ENCODE peak calls at places on chromosomes 6 and 20, in seven cellular contexts. G is cardiac muscle cell, W is ovary, T is GM13976, P is IMR-90, Z is MCF 10A, S is left ventricle myocardium inferior. R is an unnamed sample.

GRCh38 chr20:6886065-6886729 is 118.7 kb downstream of the BMP2 start:
- DNase-seq in G (peak), T (no peak), P (no peak), W (no peak), Z (no peak), S (no peak), R (no peak)

GRCh38 chr6:84447651-84448050 is 220.2 kb upstream of the CEP162 start:
- DNase-seq in Z (no peak), P (no peak), W (no peak), T (no peak), S (no peak), G (no peak), R (no peak)

GRCh38 chr20:31516166-31516565 is 1.9 kb downstream of the HM13 start:
- DNase-seq in Z (no peak), W (no peak), S (no peak), G (no peak), P (no peak), T (no peak), R (no peak)

GRCh38 chr6:138572885-138573284 is 73.6 kb upstream of the NHSL1 start:
- DNase-seq in S (no peak), T (no peak), W (no peak), P (no peak), G (no peak), Z (no peak), R (no peak)

GRCh38 chr6:144873653-144874378 is 588.7 kb downstream of the UTRN start:
- DNase-seq in P (no peak), T (no peak), S (no peak), Z (no peak), G (no peak), W (no peak), R (no peak)

GRCh38 chr6:19714415-19715165 is 122.6 kb upstream of the ID4 start:
- DNase-seq in G (no peak), P (no peak), Z (no peak), S (no peak), W (no peak), T (no peak), R (no peak)

GRCh38 chr6:3751019-3751729 is at the start of gene PXDC1:
- DNase-seq in T (peak), Z (no peak), G (peak), S (no peak), P (no peak), W (no peak), R (no peak)

GRCh38 chr6:108176281-108177089 is 10.7 kb downstream of the NR2E1 start:
- DNase-seq in Z (no peak), G (no peak), P (no peak), S (no peak), W (no peak), T (no peak), R (no peak)

GRCh38 chr20:18055261-18055660 is 2.5 kb downstream of the OVOL2 start:
- DNase-seq in S (no peak), P (no peak), Z (no peak), W (no peak), T (no peak), G (no peak), R (no peak)

GRCh38 chr20:25275813-25276532 is 28.1 kb downstream of the PYGB start:
- DNase-seq in W (peak), T (no peak), Z (no peak), G (no peak), S (peak), P (no peak), R (peak)

GRCh38 chr6:49541936-49542335 is 8.5 kb upstream of the C6orf141 start:
- DNase-seq in W (no peak), T (no peak), S (no peak), G (no peak), P (no peak), Z (peak), R (no peak)

GRCh38 chr6:6524951-6525350 is 63.6 kb upstream of the LY86 start:
- DNase-seq in P (no peak), W (no peak), S (no peak), Z (no peak), G (no peak), T (no peak), R (no peak)

GRCh38 chr20:44728835-44729342 is 13.7 kb downstream of the CCN5 start:
- DNase-seq in Z (peak), P (peak), S (peak), G (no peak), W (peak), T (no peak), R (peak)

GRCh38 chr6:104428201-104428600 is 431.5 kb downstream of the HACE1 start:
- DNase-seq in S (no peak), W (no peak), P (no peak), Z (no peak), G (no peak), T (no peak), R (no peak)
- TF ChIP-seq CTCF in S (no peak), W (no peak), P (no peak), Z (no peak), G (no peak), T (no peak), R (no peak)

GRCh38 chr6:90302320-90302719 is 5.7 kb upstream of the BACH2 start:
- DNase-seq in T (no peak), Z (no peak), W (no peak), P (no peak), G (no peak), S (no peak), R (no peak)
- TF ChIP-seq CTCF in T (no peak), Z (no peak), W (no peak), P (no peak), G (no peak), S (no peak), R (peak)

GRCh38 chr6:64013061-64013410 is 377.4 kb downstream of the PHF3 start:
- DNase-seq in G (no peak), P (no peak), S (no peak), W (no peak), T (no peak), Z (no peak), R (peak)

GRCh38 chr6:64010646-64011045 is 375.0 kb downstream of the PHF3 start:
- DNase-seq in T (no peak), Z (no peak), S (no peak), P (no peak), G (no peak), W (no peak), R (no peak)

GRCh38 chr6:64014581-64014980 is 379.0 kb downstream of the PHF3 start:
- DNase-seq in S (no peak), T (no peak), G (no peak), Z (no peak), P (no peak), W (no peak), R (no peak)

GRCh38 chr6:64010010-64010409 is 374.4 kb downstream of the PHF3 start:
- DNase-seq in T (no peak), W (no peak), G (no peak), S (no peak), P (no peak), Z (no peak), R (peak)

DNA sequence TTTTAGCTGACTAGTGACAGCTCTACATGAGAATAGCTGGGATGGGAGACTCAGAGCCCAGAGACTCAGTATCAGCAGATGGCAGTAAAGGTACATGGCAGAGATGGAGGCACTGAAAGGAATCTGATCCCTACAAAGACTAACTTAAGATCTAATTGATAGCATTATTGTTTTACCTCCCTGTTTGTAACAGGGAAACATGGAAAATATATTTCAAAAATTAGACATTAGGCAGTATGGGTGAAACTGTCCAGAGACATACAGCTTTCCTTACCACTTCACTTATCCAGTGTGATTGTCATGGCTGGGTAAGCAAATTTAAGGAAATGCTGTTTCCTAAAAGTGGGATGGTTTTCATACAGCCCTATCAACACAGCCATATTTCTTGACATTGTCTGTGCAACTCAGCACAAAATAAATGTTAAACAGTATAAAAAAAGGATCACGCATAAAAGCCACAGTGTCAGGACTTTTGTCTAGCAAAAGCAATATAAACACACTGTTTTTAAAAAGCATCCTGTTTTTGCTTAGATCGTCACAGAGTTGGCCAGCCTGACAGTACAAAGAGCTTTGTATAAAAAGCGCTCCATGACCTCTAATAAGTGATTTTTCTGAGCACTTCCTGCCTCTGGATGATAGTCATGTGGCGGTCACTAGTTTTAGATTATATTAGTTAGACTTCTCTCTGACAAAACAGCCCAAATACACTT is 376.9 kb downstream of the PHF3 start:
- DNase-seq in T (peak), P (peak), W (no peak), G (peak), Z (peak), S (no peak), R (peak)
- TF ChIP-seq CTCF in T (peak), P (peak), W (peak), G (peak), Z (peak), S (peak), R (peak)

GRCh38 chr6:163570579-163571231 is 156.2 kb downstream of the QKI start:
- DNase-seq in P (peak), Z (no peak), G (no peak), T (no peak), W (no peak), S (no peak), R (no peak)
- TF ChIP-seq CTCF in P (no peak), Z (no peak), G (no peak), T (no peak), W (no peak), S (no peak), R (no peak)

GRCh38 chr6:50816115-50816675 is 2.5 kb upstream of the TFAP2B start:
- DNase-seq in S (peak), Z (peak), T (peak), W (peak), G (peak), P (peak), R (peak)

GRCh38 chr6:50819527-50819905 is 845 bp downstream of the TFAP2B start:
- DNase-seq in W (no peak), T (no peak), Z (no peak), G (peak), P (no peak), S (no peak), R (peak)

GRCh38 chr6:50818673-50819072 is at the start of gene TFAP2B:
- DNase-seq in G (no peak), P (no peak), W (no peak), S (no peak), T (no peak), Z (no peak), R (peak)

GRCh38 chr6:50816947-50817637 is 1.6 kb upstream of the TFAP2B start:
- DNase-seq in Z (no peak), W (no peak), G (no peak), P (no peak), T (no peak), S (no peak), R (no peak)

DNA sequence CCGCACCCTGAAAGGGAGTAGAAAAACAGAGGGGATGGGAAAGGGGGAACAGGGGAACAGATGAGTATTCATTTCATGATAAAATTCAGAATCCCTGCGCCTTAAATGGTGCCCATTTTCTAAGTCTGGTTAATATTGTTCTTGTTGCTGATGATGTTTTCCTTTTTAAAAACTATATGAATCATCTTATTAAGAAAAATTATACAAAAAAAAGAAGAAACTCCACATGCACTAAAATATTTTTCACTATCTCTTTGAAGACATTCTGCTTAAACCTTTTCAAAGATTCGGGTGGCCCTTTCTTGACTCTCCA is 1.1 kb upstream of the TFAP2B start:
- DNase-seq in G (no peak), Z (no peak), S (no peak), T (no peak), W (no peak), P (no peak), R (no peak)
- TF ChIP-seq CTCF in G (no peak), Z (no peak), S (no peak), T (no peak), W (no peak), P (no peak), R (no peak)

DNA sequence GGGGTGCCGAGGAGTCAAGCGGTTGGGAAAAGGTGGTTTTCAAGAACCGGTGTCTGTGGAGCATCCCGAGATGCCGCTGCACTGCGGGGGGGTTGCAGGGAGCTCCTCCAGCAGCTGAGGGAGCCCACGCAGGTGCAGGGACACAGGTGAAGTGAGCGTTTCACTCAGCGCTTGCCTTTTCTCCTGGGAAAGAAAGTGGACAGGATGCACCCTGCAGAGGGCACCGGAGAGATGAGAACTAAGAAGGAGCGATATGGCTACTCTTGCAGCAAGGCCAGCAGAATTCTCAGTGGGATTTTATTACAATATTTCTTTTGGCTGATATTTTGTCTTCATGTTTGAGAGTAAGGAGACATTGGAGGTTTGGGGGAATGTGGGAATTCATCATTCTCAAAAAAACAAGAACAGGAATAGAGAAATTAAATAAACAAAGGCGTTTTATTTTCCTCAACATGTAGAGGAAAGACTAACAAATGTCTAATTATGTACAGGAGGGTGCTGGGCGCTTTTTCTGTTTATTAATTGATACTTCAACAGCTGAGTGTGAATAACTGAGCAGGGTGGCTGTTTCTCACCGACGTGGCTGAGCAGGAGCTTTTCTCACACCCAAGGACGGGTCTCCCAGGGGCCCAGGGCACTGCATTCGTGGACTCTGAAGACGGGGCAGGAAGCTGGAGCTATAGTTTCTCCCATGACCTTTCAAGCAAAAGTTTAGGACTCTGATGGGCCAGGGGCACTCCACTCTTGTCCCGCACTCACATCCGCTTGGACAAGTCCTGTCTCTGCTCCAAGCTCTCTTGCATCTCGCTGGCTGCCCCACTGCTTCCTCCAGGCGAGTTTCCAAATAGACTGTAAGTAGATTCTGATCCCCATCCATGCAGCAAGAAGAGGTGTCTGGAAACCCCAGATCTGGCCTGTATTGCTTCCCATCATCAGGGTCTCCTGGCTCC is 176.1 kb downstream of the SMOC2 start:
- DNase-seq in Z (peak), P (no peak), W (peak), G (no peak), T (no peak), S (no peak), R (no peak)
- TF ChIP-seq CTCF in Z (peak), P (no peak), W (peak), G (peak), T (no peak), S (peak), R (no peak)

GRCh38 chr6:14448246-14448645 is 330.7 kb downstream of the CD83 start:
- DNase-seq in S (no peak), T (no peak), P (no peak), Z (no peak), W (no peak), G (no peak), R (no peak)
- TF ChIP-seq CTCF in S (no peak), T (no peak), P (no peak), Z (no peak), W (no peak), G (no peak), R (no peak)

R was measured in BE2C.